ENCODE peak calls at places on chromosome 18, in six cellular contexts. Y is IMR-90, T is neuronal stem cell, V is mesenchymal stem cell, R is H1, B is trophoblast cell. P is an unnamed sample.

GRCh38 chr18:3388980-3389379 is 61.0 kb upstream of the TGIF1 start:
- DNase-seq in R (no peak), T (no peak), Y (no peak), V (no peak), B (no peak), P (no peak)

GRCh38 chr18:32773187-32773712 is 427 bp upstream of the KLHL14 start:
- DNase-seq in R (no peak), B (no peak), V (peak), Y (no peak), T (no peak), P (no peak)

GRCh38 chr18:25737710-25738251 is 352.6 kb downstream of the SS18 start:
- DNase-seq in R (no peak), T (no peak), B (peak), V (peak), Y (peak), P (no peak)

GRCh38 chr18:58901783-58902182 is 37.1 kb downstream of the ZNF532 start:
- DNase-seq in V (no peak), R (no peak), B (no peak), T (no peak), Y (no peak), P (no peak)

GRCh38 chr18:55095579-55095978 is 136.3 kb upstream of the CCDC68 start:
- DNase-seq in R (no peak), V (no peak), B (no peak), Y (no peak), T (no peak), P (no peak)

GRCh38 chr18:24868760-24869237 is 408.4 kb downstream of the HRH4 start:
- DNase-seq in V (peak), R (no peak), B (peak), Y (peak), T (no peak), P (no peak)

GRCh38 chr18:44895176-44895798 is 214.6 kb downstream of the SETBP1 start:
- DNase-seq in T (no peak), R (no peak), Y (peak), B (peak), V (peak), P (no peak)

GRCh38 chr18:55136864-55137263 is 177.6 kb upstream of the CCDC68 start:
- DNase-seq in Y (peak), V (no peak), B (no peak), R (no peak), T (no peak), P (no peak)

GRCh38 chr18:78971511-78972245 is 7.9 kb upstream of the SALL3 start:
- DNase-seq in B (no peak), R (no peak), T (no peak), Y (no peak), V (no peak), P (peak)

GRCh38 chr18:79918089-79919011 is 33.1 kb downstream of the SLC66A2 start:
- DNase-seq in V (no peak), Y (no peak), R (no peak), B (no peak), T (no peak), P (peak)

GRCh38 chr18:22488554-22488953 is 70.8 kb upstream of the CTAGE1 start:
- DNase-seq in B (no peak), V (no peak), R (no peak), T (no peak), Y (no peak), P (no peak)

GRCh38 chr18:80009661-80010550 is 21.5 kb upstream of the TXNL4A start:
- DNase-seq in T (no peak), B (peak), R (no peak), Y (peak), V (peak), P (no peak)

GRCh38 chr18:9898792-9899549 is 13.2 kb downstream of the TXNDC2 start:
- DNase-seq in R (no peak), Y (peak), V (peak), B (peak), T (no peak), P (no peak)

GRCh38 chr18:51802589-51802988 is 537.4 kb upstream of the DCC start:
- DNase-seq in V (no peak), B (no peak), T (no peak), Y (no peak), R (no peak), P (no peak)

DNA sequence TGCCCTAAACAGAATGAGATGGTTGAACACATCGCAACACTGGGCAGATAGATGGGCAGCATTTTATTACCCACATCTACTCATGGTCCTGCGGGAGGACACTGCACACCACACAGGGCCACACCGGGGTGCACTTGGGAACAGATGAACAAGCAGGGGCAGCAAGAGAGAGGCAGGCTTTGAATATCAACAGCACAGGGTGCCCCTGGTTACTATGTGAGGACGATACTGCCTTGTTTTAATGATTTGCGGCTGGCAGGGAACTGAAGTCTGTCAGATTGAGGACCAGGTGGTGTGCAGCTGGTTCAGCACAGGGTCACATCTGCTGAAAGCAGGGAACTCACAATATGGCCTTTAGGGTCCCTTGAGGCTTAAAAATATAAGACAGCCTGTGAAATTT is 195.7 kb downstream of the PIEZO2 start:
- DNase-seq in B (no peak), T (no peak), R (no peak), V (no peak), Y (no peak), P (no peak)
- H3K14ac ChIP-seq in B (no peak), T (no peak), R (no peak), V (no peak), Y (no peak), P (no peak)

GRCh38 chr18:4762399-4762798 is 307.3 kb upstream of the DLGAP1 start:
- DNase-seq in B (no peak), R (no peak), V (no peak), T (no peak), Y (no peak), P (no peak)

GRCh38 chr18:4765401-4765800 is 310.3 kb upstream of the DLGAP1 start:
- DNase-seq in R (peak), Y (no peak), V (no peak), B (no peak), T (no peak), P (peak)
- H4K91ac ChIP-seq in R (no peak), Y (no peak), V (no peak), B (no peak), T (no peak), P (no peak)

GRCh38 chr18:35851286-35851967 is 121.1 kb upstream of the RMP24 start:
- DNase-seq in R (peak), Y (no peak), B (no peak), T (no peak), V (no peak), P (peak)
- H3K14ac ChIP-seq in R (peak), Y (no peak), B (no peak), T (no peak), V (no peak), P (no peak)

GRCh38 chr18:63318882-63319382 is 637 bp downstream of the BCL2 start:
- DNase-seq in R (no peak), Y (no peak), V (no peak), B (no peak), T (no peak), P (no peak)
- H4K91ac ChIP-seq in R (no peak), Y (no peak), V (no peak), B (no peak), T (no peak), P (no peak)

P was measured in H9.